ENCODE peak calls at places on chromosomes 5 and 9, in five cellular contexts. R is SK-N-SH, Q is HepG2, K is GM12878, T is K562. C is an unnamed sample.
A peak's percentile ranks its signal among the peaks of the same experiment; 100 is the strongest.

GRCh38 chr5:131109540-131110255 is 55.4 kb downstream of the HINT1 start:
- DNase-seq in R (peak; percentile 46), Q (peak; percentile 17), K (peak; percentile 12), T (peak; percentile 35), C (peak; percentile 35)

GRCh38 chr9:105497704-105498103 is 49.9 kb downstream of the FSD1L start:
- DNase-seq in R (no peak), Q (no peak), K (no peak), T (no peak), C (no peak)

GRCh38 chr5:96453394-96453793 is 20.3 kb upstream of the PCSK1 start:
- DNase-seq in R (no peak), Q (no peak), K (no peak), T (no peak), C (no peak)

GRCh38 chr9:89919171-89919681 is 314.4 kb downstream of the GADD45G start:
- DNase-seq in R (no peak), Q (peak; percentile 6), K (peak; percentile 12), T (peak; percentile 3), C (peak; percentile 15)

GRCh38 chr9:137314561-137315560 is 12.8 kb upstream of the NRARP start:
- DNase-seq in R (peak; percentile 43), Q (no peak), K (no peak), T (no peak), C (no peak)

GRCh38 chr9:89213481-89213880 is 34.9 kb upstream of the SHC3 start:
- DNase-seq in R (no peak), Q (no peak), K (no peak), T (no peak), C (no peak)

GRCh38 chr9:114958021-114958846 is 27.8 kb upstream of the TNFSF8 start:
- DNase-seq in R (no peak), Q (no peak), K (no peak), T (no peak), C (no peak)

GRCh38 chr9:14903040-14903439 is 7.2 kb downstream of the FREM1 start:
- DNase-seq in R (no peak), Q (no peak), K (no peak), T (no peak), C (no peak)

GRCh38 chr9:109986423-109987055 is 206.5 kb downstream of the PALM2AKAP2 start:
- DNase-seq in R (no peak), Q (no peak), K (no peak), T (no peak), C (no peak)

GRCh38 chr9:4508907-4509589 is 18.8 kb downstream of the SLC1A1 start:
- DNase-seq in R (no peak), Q (no peak), K (no peak), T (no peak), C (no peak)

GRCh38 chr5:134005415-134006118 is 792 bp upstream of the VDAC1 start:
- DNase-seq in R (peak; percentile 74), Q (no peak), K (no peak), T (peak; percentile 39), C (no peak)

GRCh38 chr5:157902440-157903116 is 43.6 kb upstream of the CLINT1 start:
- DNase-seq in R (no peak), Q (no peak), K (no peak), T (no peak), C (no peak)

GRCh38 chr9:136192289-136193126 is 12.4 kb downstream of the LHX3 start:
- DNase-seq in R (peak; percentile 52), Q (no peak), K (no peak), T (no peak), C (no peak)

GRCh38 chr5:108521841-108522506 is 140.1 kb upstream of the FBXL17 start:
- DNase-seq in R (peak; percentile 48), Q (peak; percentile 53), K (peak; percentile 57), T (peak; percentile 51), C (peak; percentile 52)

GRCh38 chr9:75876999-75877647 is 13.3 kb upstream of the PCSK5 start:
- DNase-seq in R (no peak), Q (no peak), K (no peak), T (no peak), C (no peak)

GRCh38 chr9:75907329-75907728 is 16.9 kb downstream of the PCSK5 start:
- DNase-seq in R (no peak), Q (peak; percentile 35), K (no peak), T (no peak), C (no peak)

GRCh38 chr5:67493676-67494075 is 297.1 kb upstream of the CD180 start:
- DNase-seq in R (peak; percentile 17), Q (peak; percentile 55), K (no peak), T (peak; percentile 27), C (peak; percentile 3)

GRCh38 chr5:32916648-32917047 is 205.5 kb downstream of the NPR3 start:
- DNase-seq in R (no peak), Q (peak; percentile 33), K (no peak), T (no peak), C (peak; percentile 32)

GRCh38 chr9:93302586-93303257 is 118.8 kb downstream of the WNK2 start:
- DNase-seq in R (peak; percentile 88), Q (peak; percentile 73), K (no peak), T (peak; percentile 53), C (peak; percentile 42)

GRCh38 chr9:113882181-113882580 is 6.1 kb downstream of the ZNF618 start:
- DNase-seq in R (no peak), Q (no peak), K (no peak), T (no peak), C (no peak)

GRCh38 chr9:99238331-99238730 is 16.2 kb downstream of the SEC61B start:
- DNase-seq in R (no peak), Q (no peak), K (no peak), T (no peak), C (no peak)

GRCh38 chr9:33232866-33233265 is 7.1 kb upstream of the SPINK4 start:
- DNase-seq in R (no peak), Q (no peak), K (no peak), T (no peak), C (no peak)

GRCh38 chr9:36849943-36850342 is 184.1 kb downstream of the PAX5 start:
- DNase-seq in R (no peak), Q (no peak), K (no peak), T (no peak), C (no peak)

GRCh38 chr9:104993291-104993963 is 65.5 kb upstream of the ABCA1 start:
- DNase-seq in R (no peak), Q (peak; percentile 63), K (no peak), T (no peak), C (no peak)

GRCh38 chr9:1709347-1709746 is 305.8 kb upstream of the SMARCA2 start:
- DNase-seq in R (peak; percentile 27), Q (peak; percentile 8), K (no peak), T (peak; percentile 2), C (no peak)

GRCh38 chr5:180284161-180284560 is 7.7 kb downstream of the MAPK9 start:
- DNase-seq in R (no peak), Q (no peak), K (no peak), T (no peak), C (no peak)

GRCh38 chr5:79464695-79465332 is 49.1 kb downstream of the HOMER1 start:
- DNase-seq in R (peak; percentile 39), Q (no peak), K (no peak), T (peak; percentile 37), C (peak; percentile 10)

GRCh38 chr5:170541146-170541769 is 37.4 kb downstream of the KCNIP1 start:
- DNase-seq in R (no peak), Q (no peak), K (no peak), T (no peak), C (no peak)

GRCh38 chr5:7960142-7960541 is 91.2 kb downstream of the MTRR start:
- DNase-seq in R (no peak), Q (no peak), K (no peak), T (no peak), C (no peak)

GRCh38 chr5:158082696-158083287 is 223.8 kb upstream of the CLINT1 start:
- DNase-seq in R (no peak), Q (no peak), K (no peak), T (no peak), C (no peak)

GRCh38 chr5:37771731-37772130 is 68.1 kb downstream of the GDNF start:
- DNase-seq in R (no peak), Q (no peak), K (no peak), T (no peak), C (no peak)

DNA sequence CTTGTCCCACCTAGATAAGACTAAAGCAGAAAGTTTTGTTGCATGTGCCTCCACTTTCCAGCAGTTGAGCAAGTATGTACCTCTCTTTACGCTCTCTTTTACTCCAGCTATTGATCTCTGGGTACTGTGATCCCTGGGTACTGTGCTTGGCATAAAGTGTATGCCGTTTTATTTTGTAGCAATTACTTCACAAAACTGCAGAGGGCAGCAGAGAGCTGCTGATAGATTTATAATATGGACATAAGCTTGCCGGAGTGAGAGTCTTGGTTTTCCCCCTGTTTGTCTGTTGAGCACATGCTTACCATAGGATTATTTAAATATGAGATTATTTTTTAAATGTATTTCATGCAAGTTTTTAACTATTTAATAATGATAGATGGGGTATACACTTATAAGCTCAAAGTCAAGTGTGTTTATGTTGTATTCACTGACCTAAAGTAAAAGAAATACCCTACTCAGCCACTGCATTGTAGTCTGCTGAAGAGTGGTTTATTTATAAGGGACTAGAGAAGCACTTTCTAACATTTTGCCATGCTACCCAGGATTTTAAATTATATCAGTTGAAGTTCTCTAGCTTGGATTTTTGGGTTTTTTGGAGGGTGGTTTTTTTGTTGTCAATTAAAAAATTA is 13.0 kb downstream of the TTC1 start:
- DNase-seq in R (peak; percentile 58), Q (peak; percentile 61), K (peak; percentile 28), T (peak; percentile 63), C (peak; percentile 31)
- TF ChIP-seq ZBTB33 in R (no peak), Q (no peak), K (no peak), T (no peak), C (no peak)

DNA sequence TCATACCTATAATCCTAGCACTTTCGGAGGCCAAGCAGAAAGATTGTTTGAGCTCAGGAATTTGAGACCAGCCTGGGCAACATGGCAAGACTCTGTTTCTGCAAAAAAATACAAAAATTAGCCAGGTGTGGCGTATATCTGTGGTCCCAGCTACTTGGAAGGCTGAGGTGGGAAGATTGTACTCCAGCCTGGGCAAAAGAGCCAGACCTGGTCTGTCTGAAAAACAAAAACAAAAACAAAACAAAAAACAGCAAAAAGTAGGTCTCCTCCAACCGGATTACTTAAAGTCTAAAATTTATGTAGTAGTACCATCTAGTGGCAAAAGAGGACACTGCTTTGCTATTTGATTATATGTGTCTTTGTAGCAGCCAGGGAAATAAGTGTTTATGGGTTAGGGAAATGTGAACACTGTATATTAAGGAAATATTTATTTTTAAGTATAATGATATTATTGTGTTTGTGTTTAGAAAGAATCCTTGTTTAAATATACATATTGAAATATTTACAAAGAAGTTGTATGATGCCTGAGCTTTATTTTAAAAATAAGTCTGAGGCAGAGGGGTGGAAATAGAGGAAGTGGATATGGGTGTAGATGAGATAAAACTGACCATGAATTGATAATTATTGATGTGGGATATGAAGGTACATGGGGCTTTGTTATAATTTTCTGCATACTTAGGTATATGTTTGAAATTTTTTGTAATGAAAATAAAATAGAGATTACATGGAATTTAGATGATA is 20.0 kb downstream of the APC start:
- DNase-seq in R (peak; percentile 49), Q (peak; percentile 61), K (peak; percentile 31), T (peak; percentile 31), C (peak; percentile 48)
- TF ChIP-seq RAD21 in R (peak; percentile 90), Q (peak; percentile 36), K (peak; percentile 86), T (peak; percentile 95), C (peak; percentile 87)

GRCh38 chr9:116288658-116289057 is 135.1 kb downstream of the PAPPA start:
- DNase-seq in R (no peak), Q (no peak), K (no peak), T (no peak), C (no peak)
- TF ChIP-seq ZBTB33 in R (peak; percentile 27), Q (no peak), K (no peak), T (no peak), C (no peak)

DNA sequence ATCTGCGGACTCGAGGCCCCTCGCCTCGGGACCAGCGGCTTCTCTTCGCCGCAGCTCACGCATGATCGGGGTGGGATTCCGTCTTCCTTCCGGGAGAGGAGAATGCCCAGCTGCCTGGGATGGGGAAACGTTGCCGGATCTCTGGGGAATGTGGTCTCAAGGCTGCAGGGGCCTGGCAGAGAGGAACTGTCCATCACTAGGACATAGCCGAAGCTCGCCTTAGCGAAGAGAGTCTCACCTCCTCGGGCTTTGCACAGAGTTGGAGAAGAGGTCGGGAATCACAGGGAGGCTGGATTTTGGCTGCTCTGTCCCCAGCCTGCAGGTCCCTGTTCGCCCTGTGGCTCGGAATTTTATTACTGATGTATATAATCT is 1.4 kb downstream of the RAI14 start:
- DNase-seq in R (peak; percentile 38), Q (peak; percentile 16), K (no peak), T (no peak), C (no peak)
- TF ChIP-seq RAD21 in R (no peak), Q (no peak), K (no peak), T (no peak), C (no peak)